ENCODE peak calls at places on chromosomes 1 and 21, in four cellular contexts. A is GM12878, V is H1, Q is HepG2. M is an unnamed sample.
A peak's percentile ranks its signal among the peaks of the same experiment; 100 is the strongest.

GRCh38 chr1:214004014-214004413 is 16.2 kb downstream of the PROX1 start:
- DNase-seq in A (no peak), V (peak; percentile 10), Q (no peak), M (no peak)

GRCh38 chr1:215793210-215793609 is 226.1 kb downstream of the KCTD3 start:
- DNase-seq in A (no peak), V (no peak), Q (no peak), M (no peak)

GRCh38 chr1:169999357-169999756 is 75.1 kb downstream of the KIFAP3 start:
- DNase-seq in A (no peak), V (no peak), Q (no peak), M (no peak)

GRCh38 chr1:70319750-70320149 is 34.8 kb downstream of the ANKRD13C start:
- DNase-seq in A (no peak), V (no peak), Q (peak; percentile 2), M (no peak)

GRCh38 chr21:36194024-36194423 is 37.4 kb downstream of the DOP1B start:
- DNase-seq in A (no peak), V (no peak), Q (no peak), M (no peak)

GRCh38 chr1:23548704-23549143 is 10.6 kb downstream of the ID3 start:
- DNase-seq in A (no peak), V (no peak), Q (no peak), M (no peak)

GRCh38 chr21:21001591-21002100 is 3.4 kb downstream of the NCAM2 start:
- DNase-seq in A (no peak), V (no peak), Q (no peak), M (no peak)

GRCh38 chr1:162018418-162018817 is 5.3 kb downstream of the OLFML2B start:
- DNase-seq in A (no peak), V (no peak), Q (no peak), M (no peak)

GRCh38 chr1:27789511-27790154 is 16.6 kb downstream of the STX12 start:
- DNase-seq in A (no peak), V (no peak), Q (no peak), M (no peak)

GRCh38 chr21:42263591-42264131 is 44.7 kb downstream of the ABCG1 start:
- DNase-seq in A (no peak), V (no peak), Q (no peak), M (no peak)

GRCh38 chr1:236870721-236871120 is 75.6 kb downstream of the MTR start:
- DNase-seq in A (no peak), V (no peak), Q (no peak), M (no peak)

GRCh38 chr1:216562383-216562782 is 139.1 kb upstream of the USH2A start:
- DNase-seq in A (no peak), V (no peak), Q (no peak), M (no peak)

GRCh38 chr1:109785446-109786106 is 21.9 kb upstream of the EPS8L3 start:
- DNase-seq in A (no peak), V (no peak), Q (no peak), M (no peak)

GRCh38 chr1:44170281-44170823 is 28.9 kb upstream of the KLF18 start:
- DNase-seq in A (no peak), V (no peak), Q (no peak), M (peak; percentile 20)

GRCh38 chr1:224506141-224506814 is 71.7 kb upstream of the WDR26 start:
- DNase-seq in A (no peak), V (no peak), Q (no peak), M (no peak)

GRCh38 chr21:42969193-42969600 is 5.2 kb upstream of the PKNOX1 start:
- DNase-seq in A (no peak), V (no peak), Q (no peak), M (no peak)

GRCh38 chr1:231536099-231536498 is 7.6 kb downstream of the TSNAX start:
- DNase-seq in A (no peak), V (no peak), Q (no peak), M (no peak)

GRCh38 chr1:55746710-55747109 is 531.5 kb upstream of the USP24 start:
- DNase-seq in A (no peak), V (no peak), Q (no peak), M (no peak)

GRCh38 chr1:110555807-110556470 is 37.0 kb upstream of the KCNA10 start:
- DNase-seq in A (no peak), V (no peak), Q (no peak), M (no peak)

GRCh38 chr1:9459784-9460407 is 79.4 kb upstream of the SLC25A33 start:
- DNase-seq in A (no peak), V (no peak), Q (no peak), M (no peak)

GRCh38 chr1:118931876-118932275 is 56.3 kb downstream of the TBX15 start:
- DNase-seq in A (no peak), V (no peak), Q (no peak), M (no peak)

GRCh38 chr1:183270541-183271141 is 84.6 kb downstream of the LAMC2 start:
- DNase-seq in A (no peak), V (no peak), Q (no peak), M (no peak)

GRCh38 chr21:43025636-43026180 is 49.9 kb downstream of the CBS start:
- DNase-seq in A (no peak), V (no peak), Q (peak; percentile 52), M (no peak)

GRCh38 chr1:209657140-209657879 is 5.1 kb upstream of the LAMB3 start:
- DNase-seq in A (no peak), V (no peak), Q (no peak), M (no peak)

DNA sequence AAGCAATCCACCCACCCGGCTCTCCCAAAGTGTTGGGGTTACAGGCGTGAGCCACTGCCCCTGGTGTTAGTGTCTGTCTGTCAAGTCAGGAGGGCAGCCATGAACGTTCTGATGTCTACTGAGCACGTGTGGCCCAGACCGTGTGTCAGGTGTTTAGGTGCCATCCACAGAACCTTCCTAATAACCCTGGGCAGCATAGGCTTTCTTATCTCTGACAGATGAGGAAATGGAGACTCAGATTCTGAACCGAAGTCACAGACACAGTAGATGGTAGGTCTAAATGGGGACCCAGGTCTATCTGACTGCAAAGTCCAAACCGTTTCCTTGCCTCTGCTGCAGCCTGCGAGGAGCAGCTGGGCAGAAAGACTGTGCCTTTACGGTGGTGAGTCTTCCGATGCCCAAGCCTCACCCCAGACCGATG is 622 bp upstream of the IL6R start:
- DNase-seq in A (no peak), V (no peak), Q (no peak), M (no peak)
- H3K9ac ChIP-seq in A (no peak overlapping the region), V (no peak overlapping the region), Q (peak overlapping the region; percentile 41), M (peak overlapping the region; percentile 59)

GRCh38 chr1:244436336-244437102 is 15.2 kb downstream of the ADSS2 start:
- DNase-seq in A (no peak), V (no peak), Q (no peak), M (no peak)
- TF ChIP-seq SUZ12 in A (no peak), V (no peak), Q (no peak), M (no peak)

DNA sequence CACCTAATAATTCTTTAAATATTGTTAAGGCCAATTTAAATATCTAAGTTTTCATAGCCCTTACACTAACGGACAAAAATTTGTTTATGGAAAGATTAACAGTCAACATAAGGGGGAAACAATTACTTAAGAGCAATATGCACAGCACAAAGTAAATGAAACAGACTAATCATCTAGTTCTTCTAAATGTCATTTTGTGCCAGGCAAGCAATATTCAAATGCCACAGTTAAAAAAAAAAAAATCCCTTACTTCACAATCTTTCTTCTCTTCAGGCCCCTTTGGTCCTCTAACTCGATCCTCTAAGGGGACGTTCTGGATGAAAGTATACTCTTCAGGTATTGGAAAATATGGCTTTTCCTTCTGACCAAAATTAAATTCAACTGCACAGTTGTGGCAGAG is 6.6 kb downstream of the HNRNPU start:
- DNase-seq in A (no peak), V (no peak), Q (no peak), M (no peak)
- H3K9ac ChIP-seq in A (no peak overlapping the region), V (no peak overlapping the region), Q (no peak overlapping the region), M (no peak overlapping the region)

DNA sequence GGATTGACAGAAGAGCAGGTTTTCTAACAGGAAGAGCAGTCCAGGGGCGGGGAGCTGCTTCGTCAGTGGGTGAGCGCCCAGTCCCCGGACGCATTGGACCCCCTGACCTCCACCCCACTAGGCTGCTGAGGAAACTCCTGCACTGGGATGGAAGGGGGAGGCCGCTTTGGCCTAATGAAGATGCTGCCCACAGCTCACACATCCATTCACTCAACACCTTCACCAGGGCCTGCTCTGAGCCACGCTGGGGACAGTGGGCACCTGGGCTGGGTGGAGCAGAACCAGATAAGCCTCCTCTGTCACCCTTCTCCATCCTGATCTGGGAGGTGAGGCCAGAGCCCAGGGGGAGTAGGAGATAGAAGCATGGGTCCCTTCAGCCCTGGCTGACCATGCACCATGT is 13.3 kb downstream of the LRP8 start:
- DNase-seq in A (no peak), V (no peak), Q (no peak), M (no peak)
- TF ChIP-seq SUZ12 in A (no peak), V (no peak), Q (no peak), M (no peak)

GRCh38 chr1:234463749-234464148 is 15.2 kb downstream of the TARBP1 start:
- DNase-seq in A (no peak), V (no peak), Q (no peak), M (no peak)
- H3K9ac ChIP-seq in A (no peak overlapping the region), V (no peak overlapping the region), Q (no peak overlapping the region), M (no peak overlapping the region)

DNA sequence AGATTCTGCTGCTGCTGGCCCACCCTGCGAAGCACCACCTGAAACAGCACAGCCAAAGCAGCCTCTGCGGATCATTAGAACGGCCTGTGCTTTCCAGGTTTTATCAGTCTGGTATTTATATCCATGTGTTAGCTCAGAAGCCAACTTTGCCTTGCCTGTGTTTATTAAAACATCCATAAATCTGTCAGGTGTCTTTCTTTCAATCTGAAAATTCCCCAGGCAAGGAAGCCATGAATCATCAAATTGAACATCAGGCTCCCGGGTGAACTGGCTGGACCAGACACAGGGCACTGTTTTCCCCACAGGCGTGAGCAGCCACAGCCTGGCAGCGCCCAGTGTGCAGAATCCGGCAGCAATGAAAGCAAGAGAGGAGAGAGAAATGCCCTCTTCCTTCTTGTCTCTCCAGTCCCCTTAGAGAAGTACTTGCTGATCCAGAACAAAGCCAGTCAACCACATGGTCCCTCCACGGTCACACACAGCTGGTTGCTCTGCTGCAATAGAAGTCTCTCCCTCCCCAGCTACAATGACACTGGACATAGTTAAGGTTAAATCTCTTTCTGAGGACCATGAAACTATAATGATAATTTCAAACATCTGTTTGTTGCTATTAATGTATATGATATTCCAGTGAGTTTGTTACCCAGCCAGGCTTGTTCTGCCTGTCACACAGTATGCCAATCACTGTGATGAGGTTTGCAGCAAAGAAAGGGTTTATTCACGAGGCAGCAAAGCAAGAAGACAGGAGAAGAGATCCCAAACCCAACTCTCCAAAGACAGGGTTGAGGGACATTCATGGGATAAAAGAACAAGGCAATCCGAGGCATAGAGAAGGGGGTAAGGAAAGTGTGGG is 212.1 kb upstream of the FMN2 start:
- DNase-seq in A (no peak), V (peak; percentile 16), Q (no peak), M (no peak)
- TF ChIP-seq SUZ12 in A (no peak), V (no peak), Q (no peak), M (no peak)

GRCh38 chr1:33347650-33347992 is 26.7 kb upstream of the A3GALT2 start:
- DNase-seq in A (no peak), V (no peak), Q (peak; percentile 61), M (no peak)
- H3K9ac ChIP-seq in A (peak overlapping the region; percentile 82), V (no peak overlapping the region), Q (peak overlapping the region; percentile 81), M (no peak overlapping the region)

DNA sequence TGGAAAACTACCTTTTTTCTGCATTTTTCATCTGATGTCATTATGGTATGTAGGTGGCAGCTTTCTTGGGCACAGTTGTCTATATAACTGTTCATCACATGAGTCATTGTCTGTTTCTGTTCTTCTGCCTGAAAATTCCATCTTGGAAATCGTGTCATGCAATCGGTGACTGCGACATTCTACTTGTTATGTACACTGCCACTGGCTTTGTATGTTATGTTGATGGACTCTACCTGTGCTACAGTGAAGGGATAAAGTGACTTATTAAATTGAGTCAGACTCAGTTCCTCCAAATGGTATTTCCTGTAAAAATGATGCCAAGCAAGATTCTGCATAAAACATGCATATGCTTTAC is 8.6 kb downstream of the SMAP2 start:
- DNase-seq in A (no peak), V (no peak), Q (no peak), M (no peak)
- TF ChIP-seq SUZ12 in A (no peak), V (no peak), Q (no peak), M (no peak)

GRCh38 chr1:158103275-158103674 is 77.4 kb upstream of the CD1D start:
- DNase-seq in A (no peak), V (no peak), Q (no peak), M (peak; percentile 75)
- H3K9ac ChIP-seq in A (no peak overlapping the region), V (no peak overlapping the region), Q (no peak overlapping the region), M (no peak overlapping the region)

M was measured in NT2/D1.